ENCODE peak calls at places on chromosomes 3 and 15, in ten cellular contexts. J is A172; C is LHCN-M2; M is kidney tubule cell; V is endothelial cell; H is stimulated activated naive CD8-positive, alpha-beta T cell treated with anti-CD3 and anti-CD28 coated beads, Interleukin-15, amount 100 ng/mL, for 72 hours; P is stimulated activated CD8-positive, alpha-beta memory T cell treated with anti-CD3 and anti-CD28 coated beads, Interleukin-15, amount 100 ng/mL, for 4 hours; Q is type B pancreatic cell; T is mesothelial cell of epicardium; S is choroid plexus epithelial cell. Z is an unnamed sample.

GRCh38 chr3:171614318-171614967 is 154.2 kb upstream of the TNIK start:
- DNase-seq in P (no peak), V (peak), S (peak), C (peak), H (peak), J (no peak), Q (no peak), T (no peak), M (peak), Z (peak)

GRCh38 chr15:30990036-30990435 is 1.4 kb downstream of the MTMR10 start:
- DNase-seq in J (no peak), M (peak), S (no peak), C (peak), V (no peak), H (peak), P (no peak), T (no peak), Q (no peak), Z (no peak)

GRCh38 chr3:141795311-141795710 is 32.1 kb downstream of the GRK7 start:
- DNase-seq in H (no peak), V (no peak), T (no peak), Q (no peak), M (no peak), J (no peak), C (no peak), S (no peak), P (no peak), Z (peak)

GRCh38 chr3:126202281-126203079 is 22.1 kb upstream of the ALDH1L1 start:
- DNase-seq in J (no peak), C (peak), Q (no peak), H (no peak), P (no peak), S (no peak), T (no peak), M (no peak), V (no peak), Z (no peak)

GRCh38 chr3:62201438-62202035 is 171.8 kb downstream of the FEZF2 start:
- DNase-seq in H (no peak), T (no peak), M (peak), P (no peak), C (peak), V (peak), Q (no peak), J (peak), S (peak), Z (no peak)

GRCh38 chr3:18419232-18419631 is 5.9 kb downstream of the SATB1 start:
- DNase-seq in P (no peak), S (no peak), J (no peak), Q (no peak), M (no peak), C (no peak), V (no peak), T (no peak), H (no peak), Z (no peak)

GRCh38 chr3:356947-357346 is 160.4 kb downstream of the CHL1 start:
- DNase-seq in Q (no peak), S (no peak), M (peak), J (no peak), T (no peak), P (no peak), V (no peak), H (no peak), C (no peak), Z (no peak)

GRCh38 chr3:5400959-5401358 is 213.5 kb downstream of the EDEM1 start:
- DNase-seq in V (no peak), J (no peak), S (no peak), C (no peak), T (no peak), H (no peak), Q (no peak), M (no peak), P (no peak), Z (no peak)

GRCh38 chr15:88658972-88659931 is 20.4 kb downstream of the ISG20 start:
- DNase-seq in H (no peak), P (no peak), C (no peak), Q (no peak), V (no peak), T (no peak), M (no peak), S (no peak), J (no peak), Z (no peak)

GRCh38 chr15:89371145-89372044 is 36.8 kb upstream of the POLG start:
- DNase-seq in T (no peak), H (no peak), M (no peak), P (no peak), C (no peak), V (no peak), S (no peak), Q (no peak), J (no peak), Z (no peak)